ENCODE peak calls at places on chromosome 6, in eight cellular contexts. F, R, B, S, E, N, T and M are unnamed samples.

GRCh38 chr6:15392182-15392581 is 146.3 kb downstream of the JARID2 start:
- DNase-seq in F (no peak), R (no peak), B (no peak), S (no peak), E (no peak), N (no peak), T (no peak), M (no peak)

GRCh38 chr6:43604174-43604573 is 24.9 kb downstream of the GTPBP2 start:
- DNase-seq in F (no peak), R (no peak), B (no peak), S (no peak), E (no peak), N (no peak), T (peak), M (no peak)

GRCh38 chr6:161526794-161527193 is 252.9 kb upstream of the AGPAT4 start:
- DNase-seq in F (no peak), R (no peak), B (no peak), S (no peak), E (no peak), N (no peak), T (no peak), M (no peak)

GRCh38 chr6:117601811-117602150 is 530 bp downstream of the GOPC start:
- DNase-seq in F (no peak), R (no peak), B (no peak), S (no peak), E (no peak), N (no peak), T (no peak), M (no peak)

GRCh38 chr6:11143394-11144371 is 32.2 kb upstream of the ERVFRD-1 start:
- DNase-seq in F (peak), R (peak), B (no peak), S (no peak), E (no peak), N (no peak), T (peak), M (peak)

GRCh38 chr6:34292954-34293353 is 44.1 kb upstream of the SMIM29 start:
- DNase-seq in F (no peak), R (no peak), B (no peak), S (no peak), E (no peak), N (no peak), T (no peak), M (no peak)

GRCh38 chr6:105713474-105714118 is 310.7 kb upstream of the PREP start:
- DNase-seq in F (no peak), R (no peak), B (no peak), S (peak), E (no peak), N (no peak), T (peak), M (no peak)

GRCh38 chr6:25366785-25367657 is 87.8 kb downstream of the CARMIL1 start:
- DNase-seq in F (no peak), R (no peak), B (no peak), S (no peak), E (no peak), N (peak), T (no peak), M (no peak)

GRCh38 chr6:31575335-31575901 is at the start of gene TNF:
- DNase-seq in F (peak), R (no peak), B (no peak), S (no peak), E (no peak), N (peak), T (no peak), M (peak)

GRCh38 chr6:147117580-147117979 is 86.6 kb upstream of the STXBP5 start:
- DNase-seq in F (no peak), R (no peak), B (no peak), S (no peak), E (no peak), N (no peak), T (peak), M (no peak)

GRCh38 chr6:105974981-105975380 is 111.2 kb upstream of the PRDM1 start:
- DNase-seq in F (no peak), R (no peak), B (no peak), S (no peak), E (no peak), N (no peak), T (peak), M (no peak)

GRCh38 chr6:328184-328670 is 35.9 kb downstream of the DUSP22 start:
- DNase-seq in F (peak), R (no peak), B (no peak), S (no peak), E (no peak), N (peak), T (peak), M (peak)

GRCh38 chr6:158000530-158001307 is 19.1 kb downstream of the SYNJ2 start:
- DNase-seq in F (no peak), R (no peak), B (no peak), S (no peak), E (no peak), N (no peak), T (no peak), M (no peak)